ENCODE peak calls at places on chromosomes 6 and 20, in nine cellular contexts. G, U, W, E, S, M, A, T and J are unnamed samples.

GRCh38 chr20:61953789-61954125 is 111.9 kb downstream of the TAF4 start:
- DNase-seq in G (no peak), U (no peak), W (no peak), E (no peak), S (no peak), M (no peak), A (no peak), T (no peak), J (no peak)

GRCh38 chr6:1279065-1279464 is 32.8 kb upstream of the FOXQ1 start:
- DNase-seq in G (no peak), U (no peak), W (no peak), E (no peak), S (no peak), M (no peak), A (no peak), T (no peak), J (no peak)

GRCh38 chr20:14064333-14064732 is 69.0 kb downstream of the MACROD2 start:
- DNase-seq in G (no peak), U (no peak), W (no peak), E (no peak), S (no peak), M (no peak), A (no peak), T (no peak), J (no peak)

GRCh38 chr6:169266746-169267629 is 13.3 kb upstream of the THBS2 start:
- DNase-seq in G (no peak), U (no peak), W (no peak), E (no peak), S (no peak), M (no peak), A (no peak), T (no peak), J (no peak)

GRCh38 chr6:21476054-21476552 is 117.4 kb upstream of the SOX4 start:
- DNase-seq in G (no peak), U (no peak), W (no peak), E (no peak), S (no peak), M (no peak), A (no peak), T (no peak), J (no peak)

GRCh38 chr6:2522521-2522920 is 228.2 kb downstream of the MYLK4 start:
- DNase-seq in G (no peak), U (no peak), W (peak), E (no peak), S (peak), M (no peak), A (no peak), T (no peak), J (no peak)

GRCh38 chr20:9079038-9079731 is 10.3 kb downstream of the PLCB4 start:
- DNase-seq in G (no peak), U (no peak), W (no peak), E (no peak), S (no peak), M (no peak), A (no peak), T (no peak), J (no peak)

GRCh38 chr6:25279748-25280616 is 808 bp downstream of the CARMIL1 start:
- DNase-seq in G (peak), U (no peak), W (no peak), E (peak), S (no peak), M (no peak), A (peak), T (peak), J (no peak)

GRCh38 chr20:48354320-48355263 is 473.2 kb downstream of the PREX1 start:
- DNase-seq in G (no peak), U (no peak), W (no peak), E (no peak), S (no peak), M (no peak), A (no peak), T (no peak), J (no peak)

GRCh38 chr6:904994-905393 is 212.1 kb upstream of the EXOC2 start:
- DNase-seq in G (no peak), U (no peak), W (no peak), E (no peak), S (no peak), M (no peak), A (no peak), T (no peak), J (no peak)

GRCh38 chr6:105330913-105331312 is 72.0 kb downstream of the PREP start:
- DNase-seq in G (no peak), U (no peak), W (no peak), E (no peak), S (no peak), M (no peak), A (no peak), T (no peak), J (no peak)

GRCh38 chr6:142764306-142764705 is 180.7 kb downstream of the HIVEP2 start:
- DNase-seq in G (no peak), U (no peak), W (no peak), E (no peak), S (no peak), M (no peak), A (no peak), T (no peak), J (no peak)

GRCh38 chr6:104633125-104633524 is 226.6 kb downstream of the HACE1 start:
- DNase-seq in G (no peak), U (no peak), W (no peak), E (no peak), S (no peak), M (no peak), A (no peak), T (no peak), J (no peak)

GRCh38 chr6:73832313-73832712 is 136.3 kb downstream of the CD109 start:
- DNase-seq in G (no peak), U (no peak), W (no peak), E (no peak), S (no peak), M (no peak), A (no peak), T (no peak), J (no peak)

GRCh38 chr6:15443119-15443518 is 197.2 kb downstream of the JARID2 start:
- DNase-seq in G (no peak), U (peak), W (peak), E (no peak), S (no peak), M (peak), A (no peak), T (no peak), J (no peak)

GRCh38 chr6:53986721-53987526 is 124.3 kb upstream of the MLIP start:
- DNase-seq in G (no peak), U (no peak), W (peak), E (no peak), S (no peak), M (no peak), A (no peak), T (no peak), J (no peak)

GRCh38 chr20:59007758-59008511 is 881 bp upstream of the CTSZ start:
- DNase-seq in G (no peak), U (no peak), W (no peak), E (peak), S (peak), M (no peak), A (no peak), T (peak), J (no peak)

GRCh38 chr20:58717278-58718091 is 24.9 kb downstream of the NPEPL1 start:
- DNase-seq in G (no peak), U (no peak), W (no peak), E (peak), S (no peak), M (no peak), A (no peak), T (no peak), J (no peak)

GRCh38 chr6:20608371-20608770 is 74.1 kb downstream of the CDKAL1 start:
- DNase-seq in G (no peak), U (no peak), W (no peak), E (no peak), S (peak), M (no peak), A (no peak), T (no peak), J (no peak)

GRCh38 chr20:34249291-34249690 is 8.1 kb downstream of the ASIP start:
- DNase-seq in G (no peak), U (peak), W (peak), E (no peak), S (peak), M (no peak), A (no peak), T (no peak), J (no peak)

GRCh38 chr6:21999012-21999528 is 297.8 kb downstream of the PRL start:
- DNase-seq in G (no peak), U (no peak), W (peak), E (no peak), S (no peak), M (peak), A (no peak), T (no peak), J (no peak)

GRCh38 chr20:20606046-20606445 is 106.4 kb downstream of the RALGAPA2 start:
- DNase-seq in G (no peak), U (no peak), W (no peak), E (no peak), S (peak), M (no peak), A (no peak), T (no peak), J (no peak)

GRCh38 chr6:31792090-31792374 is 3.5 kb downstream of the VARS1 start:
- DNase-seq in G (no peak), U (no peak), W (no peak), E (no peak), S (no peak), M (no peak), A (no peak), T (no peak), J (no peak)